ENCODE peak calls at places on chromosome 3, in ten cellular contexts. U is AG04450, G is A549, O is colonic mucosa, D is MM.1S, Q is lung, M is GM12865, E is stomach, H is hepatocyte, A is cardiac muscle cell. R is an unnamed sample.
A peak's percentile ranks its signal among the peaks of the same experiment; 100 is the strongest.

GRCh38 chr3:185406127-185406620 is 43.2 kb downstream of the MAP3K13 start:
- DNase-seq in U (no peak), G (no peak), O (no peak), D (no peak), Q (no peak), M (no peak), E (no peak), H (no peak), A (no peak), R (no peak)

GRCh38 chr3:178551916-178552321 is 15.7 kb downstream of the KCNMB2 start:
- DNase-seq in U (no peak), G (no peak), O (no peak), D (no peak), Q (no peak), M (no peak), E (no peak), H (peak; percentile 10), A (peak; percentile 91), R (no peak)

GRCh38 chr3:14725015-14725431 is 50.1 kb downstream of the C3orf20 start:
- DNase-seq in U (peak; percentile 61), G (no peak), O (no peak), D (no peak), Q (no peak), M (no peak), E (no peak), H (peak; percentile 23), A (peak; percentile 94), R (peak; percentile 39)

GRCh38 chr3:158808697-158809096 is 6.8 kb downstream of the MFSD1 start:
- DNase-seq in U (no peak), G (no peak), O (no peak), D (peak; percentile 84), Q (no peak), M (no peak), E (no peak), H (no peak), A (peak; percentile 17), R (peak; percentile 75)

GRCh38 chr3:100334340-100335136 is at the start of gene NIT2:
- DNase-seq in U (peak; percentile 51), G (peak; percentile 86), O (peak; percentile 86), D (peak; percentile 90), Q (peak; percentile 82), M (peak; percentile 92), E (peak; percentile 90), H (peak; percentile 93), A (peak; percentile 89), R (peak; percentile 76)

GRCh38 chr3:52333869-52334557 is 17.9 kb downstream of the DNAH1 start:
- DNase-seq in U (no peak), G (no peak), O (no peak), D (no peak), Q (no peak), M (no peak), E (no peak), H (peak; percentile 24), A (no peak), R (peak; percentile 53)

GRCh38 chr3:100869787-100870186 is 123.4 kb downstream of the ABI3BP start:
- DNase-seq in U (no peak), G (no peak), O (no peak), D (no peak), Q (no peak), M (no peak), E (no peak), H (no peak), A (peak; percentile 88), R (peak; percentile 83)

GRCh38 chr3:123805504-123805903 is 78.6 kb downstream of the MYLK start:
- DNase-seq in U (no peak), G (no peak), O (peak; percentile 41), D (no peak), Q (no peak), M (peak; percentile 9), E (no peak), H (no peak), A (no peak), R (no peak)

GRCh38 chr3:111069974-111070751 is 1.5 kb upstream of the NECTIN3 start:
- DNase-seq in U (no peak), G (no peak), O (peak; percentile 52), D (no peak), Q (no peak), M (no peak), E (no peak), H (peak; percentile 40), A (peak; percentile 18), R (peak; percentile 51)

DNA sequence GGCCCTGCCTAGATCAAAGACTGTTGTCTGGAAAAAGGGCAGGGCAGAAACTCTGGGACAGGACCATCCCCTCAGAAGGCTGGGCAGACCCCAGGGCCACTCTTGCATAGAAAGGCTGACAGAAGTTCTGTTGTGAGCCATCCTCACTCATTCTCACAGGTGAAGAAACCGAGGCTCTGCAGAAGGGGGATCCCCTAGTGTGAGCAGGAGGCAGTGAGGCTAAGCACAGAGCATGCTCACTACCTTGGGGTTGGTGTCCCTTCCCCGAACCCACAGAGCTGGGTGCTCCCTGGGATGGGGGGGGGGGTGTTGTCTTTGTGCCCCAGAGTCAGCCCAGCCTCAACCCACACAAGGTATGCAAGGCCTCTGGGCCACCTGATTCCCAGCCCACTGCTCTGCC is 50.9 kb upstream of the TMEM115 start:
- DNase-seq in U (no peak), G (no peak), O (no peak), D (no peak), Q (no peak), M (no peak), E (no peak), H (no peak), A (no peak), R (no peak)
- H3K4me3 ChIP-seq in U (no peak overlapping the region), G (no peak overlapping the region), O (no peak overlapping the region), D (no peak overlapping the region), Q (no peak overlapping the region), M (no peak overlapping the region), E (no peak overlapping the region), H (no peak overlapping the region), A (no peak overlapping the region), R (no peak overlapping the region)

GRCh38 chr3:23785097-23785645 is 20.6 kb upstream of the UBE2E1 start:
- DNase-seq in U (no peak), G (no peak), O (no peak), D (no peak), Q (no peak), M (no peak), E (no peak), H (no peak), A (no peak), R (no peak)
- TF ChIP-seq CTCF in U (no peak), G (no peak), O (no peak), D (no peak), Q (no peak), M (no peak), E (no peak), H (no peak), A (no peak), R (no peak)

GRCh38 chr3:105062853-105063252 is 303.9 kb upstream of the ALCAM start:
- DNase-seq in U (no peak), G (no peak), O (no peak), D (no peak), Q (no peak), M (no peak), E (no peak), H (no peak), A (no peak), R (no peak)

GRCh38 chr3:105066106-105066839 is 300.4 kb upstream of the ALCAM start:
- DNase-seq in U (no peak), G (no peak), O (no peak), D (no peak), Q (no peak), M (no peak), E (no peak), H (no peak), A (peak; percentile 32), R (no peak)

GRCh38 chr3:105067361-105067760 is 299.3 kb upstream of the ALCAM start:
- DNase-seq in U (no peak), G (no peak), O (no peak), D (no peak), Q (no peak), M (no peak), E (no peak), H (no peak), A (no peak), R (no peak)
- H3K4me3 ChIP-seq in U (no peak overlapping the region), G (no peak overlapping the region), O (no peak overlapping the region), D (no peak overlapping the region), Q (no peak overlapping the region), M (no peak overlapping the region), E (no peak overlapping the region), H (no peak overlapping the region), A (no peak overlapping the region), R (no peak overlapping the region)

DNA sequence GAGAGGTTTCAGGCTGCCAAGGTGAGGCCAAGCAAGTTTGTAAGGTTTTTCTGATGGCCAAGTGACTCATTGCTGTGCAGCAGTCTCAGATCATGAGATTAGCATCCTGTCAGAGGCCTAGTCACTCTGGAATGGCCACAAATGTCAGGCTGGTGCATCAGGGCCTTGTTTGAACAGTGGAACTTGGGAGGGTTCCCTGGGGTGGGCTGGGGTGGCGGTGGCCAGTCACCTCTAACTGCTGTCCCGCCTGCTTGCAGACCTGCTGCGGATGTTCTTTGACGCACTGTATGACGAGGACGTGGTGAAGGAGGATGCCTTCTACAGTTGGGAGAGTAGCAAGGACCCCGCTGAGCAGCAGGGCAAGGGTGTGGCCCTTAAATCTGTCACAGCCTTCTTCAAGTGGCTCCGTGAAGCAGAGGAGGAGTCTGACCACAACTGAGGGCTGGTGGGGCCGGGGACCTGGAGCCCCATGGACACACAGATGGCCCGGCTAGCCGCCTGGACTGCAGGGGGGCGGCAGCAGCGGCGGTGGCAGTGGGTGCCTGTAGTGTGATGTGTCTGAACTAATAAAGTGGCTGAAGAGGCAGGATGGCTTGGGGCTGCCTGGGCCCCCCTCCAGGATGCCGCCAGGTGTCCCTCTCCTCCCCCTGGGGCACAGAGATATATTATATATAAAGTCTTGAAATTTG is 2.8 kb upstream of the FAM131A start:
- DNase-seq in U (no peak), G (peak; percentile 28), O (no peak), D (no peak), Q (no peak), M (no peak), E (no peak), H (peak; percentile 52), A (no peak), R (peak; percentile 79)
- TF ChIP-seq CTCF in U (no peak), G (no peak), O (no peak), D (no peak), Q (no peak), M (no peak), E (no peak), H (no peak), A (no peak), R (no peak)

DNA sequence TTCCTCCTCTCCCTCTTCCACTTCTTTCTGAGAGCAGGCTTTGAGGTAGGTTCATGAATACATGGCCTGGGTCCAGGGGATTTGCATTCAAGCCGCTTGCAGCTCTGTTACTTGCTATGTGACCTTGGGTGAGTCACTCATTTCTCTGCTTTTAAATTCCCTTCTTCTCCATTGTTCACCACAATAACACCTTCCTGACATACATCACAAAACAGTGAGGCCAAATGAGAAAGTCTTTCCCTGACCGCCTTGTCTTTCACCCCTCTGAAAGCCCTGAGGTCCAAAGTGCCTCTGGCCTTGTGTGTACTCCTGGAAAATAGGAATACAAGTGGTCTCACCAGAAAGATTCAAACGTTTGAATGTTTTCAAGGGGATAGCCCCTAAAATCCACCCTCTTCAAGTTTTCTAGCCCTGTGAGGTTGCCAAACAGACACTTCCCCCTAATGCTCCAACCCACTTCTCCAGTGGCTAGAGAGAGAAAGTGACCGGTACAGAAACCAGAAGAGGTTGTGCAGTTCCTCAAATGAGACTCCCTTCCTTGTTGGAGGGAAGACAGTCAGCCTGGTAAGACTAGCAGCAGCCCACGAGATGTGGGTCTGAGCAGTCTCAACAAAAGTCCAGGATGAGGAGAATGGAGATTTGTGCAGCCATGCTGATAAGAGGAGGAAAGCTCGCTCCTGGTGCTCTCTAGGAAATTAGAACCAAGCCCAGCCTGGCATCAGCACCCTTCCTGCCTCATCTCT is 222.9 kb upstream of the TPRG1 start:
- DNase-seq in U (peak; percentile 78), G (peak; percentile 20), O (no peak), D (no peak), Q (no peak), M (no peak), E (peak; percentile 42), H (peak; percentile 67), A (peak; percentile 98), R (peak; percentile 97)
- H3K4me3 ChIP-seq in U (peak overlapping the region; percentile 13), G (peak overlapping the region; percentile 43), O (no peak overlapping the region), D (no peak overlapping the region), Q (no peak overlapping the region), M (no peak overlapping the region), E (no peak overlapping the region), H (no peak overlapping the region), A (no peak overlapping the region), R (no peak overlapping the region)

R was measured in foreskin fibroblast.